ENCODE peak calls at places on chromosome 11, in eight cellular contexts. M is NCI-H345, P is cardiac muscle cell, T is NCI-H2171, H is HTR-8/SVneo, E is heart right ventricle, V is AG09309, Y is B cell. Q is an unnamed sample.

GRCh38 chr11:81870066-81870412 is 863.6 kb downstream of the FAM181B start:
- DNase-seq in M (no peak), P (no peak), T (no peak), H (no peak), E (no peak), V (no peak), Y (peak), Q (no peak)

GRCh38 chr11:115170133-115170815 is 333.9 kb downstream of the CADM1 start:
- DNase-seq in M (peak), P (peak), T (peak), H (peak), E (no peak), V (no peak), Y (no peak), Q (peak)

GRCh38 chr11:10042699-10043098 is 251.3 kb downstream of the SBF2 start:
- DNase-seq in M (no peak), P (no peak), T (no peak), H (no peak), E (no peak), V (no peak), Y (no peak), Q (no peak)

GRCh38 chr11:45675646-45676045 is 10.2 kb upstream of the CHST1 start:
- DNase-seq in M (no peak), P (no peak), T (no peak), H (no peak), E (no peak), V (no peak), Y (no peak), Q (no peak)

GRCh38 chr11:63905179-63905578 is 11.8 kb downstream of the RCOR2 start:
- DNase-seq in M (no peak), P (no peak), T (no peak), H (no peak), E (no peak), V (no peak), Y (no peak), Q (no peak)

GRCh38 chr11:19345519-19345847 is 104.7 kb upstream of the E2F8 start:
- DNase-seq in M (peak), P (peak), T (peak), H (no peak), E (no peak), V (no peak), Y (no peak), Q (peak)

GRCh38 chr11:129699711-129700304 is 115.8 kb upstream of the TMEM45B start:
- DNase-seq in M (no peak), P (no peak), T (no peak), H (no peak), E (no peak), V (no peak), Y (no peak), Q (no peak)

GRCh38 chr11:78961186-78961782 is 386.6 kb upstream of the NARS2 start:
- DNase-seq in M (peak), P (no peak), T (peak), H (no peak), E (peak), V (no peak), Y (no peak), Q (no peak)

GRCh38 chr11:83021780-83022125 is 49.9 kb downstream of the RAB30 start:
- DNase-seq in M (no peak), P (no peak), T (no peak), H (no peak), E (no peak), V (no peak), Y (no peak), Q (no peak)

GRCh38 chr11:206516-207212 is 535 bp downstream of the BET1L start:
- DNase-seq in M (no peak), P (peak), T (no peak), H (no peak), E (no peak), V (no peak), Y (peak), Q (no peak)

Q was measured in cerebellum.